ENCODE peak calls at places on chromosomes 12 and 14, in six cellular contexts. L is HepG2, T is stomach, O is prostate gland, Y is HCT116, P is suprapubic skin. G is an unnamed sample. For H3K4me1, the result is how much of the 10 kb centered on the place peaks cover.

GRCh38 chr12:88790231-88790630 is 210.0 kb upstream of the KITLG start:
- DNase-seq in T (no peak), O (no peak), Y (no peak), P (no peak), L (no peak), G (no peak)

GRCh38 chr14:26636571-26636970 is 38.7 kb upstream of the NOVA1 start:
- DNase-seq in L (no peak), T (no peak), P (no peak), Y (no peak), O (no peak), G (no peak)

GRCh38 chr14:72738181-72738611 is 155.7 kb downstream of the DPF3 start:
- DNase-seq in Y (no peak), P (no peak), L (no peak), T (peak), O (no peak), G (no peak)

GRCh38 chr12:56591961-56592360 is 38.2 kb downstream of the BAZ2A start:
- DNase-seq in L (no peak), P (no peak), T (no peak), O (no peak), Y (no peak), G (no peak)

GRCh38 chr12:47990351-47991105 is 13.7 kb downstream of the COL2A1 start:
- DNase-seq in P (peak), T (no peak), Y (no peak), O (no peak), L (no peak), G (peak)

GRCh38 chr12:65557425-65558167 is 266.7 kb upstream of the HMGA2 start:
- DNase-seq in T (no peak), Y (no peak), L (no peak), P (no peak), O (no peak), G (no peak)

GRCh38 chr12:25384954-25385216 is 134.2 kb upstream of the KRAS start:
- DNase-seq in P (no peak), O (no peak), Y (no peak), T (no peak), L (no peak), G (no peak)

GRCh38 chr14:58789106-58789505 is 151.3 kb downstream of the DACT1 start:
- DNase-seq in Y (no peak), P (no peak), O (no peak), L (no peak), T (no peak), G (no peak)

GRCh38 chr12:29234965-29235364 is 85.9 kb downstream of the FAR2 start:
- DNase-seq in O (no peak), P (no peak), T (no peak), Y (no peak), L (no peak), G (no peak)

GRCh38 chr12:117854339-117855012 is 114.3 kb downstream of the KSR2 start:
- DNase-seq in O (peak), L (peak), P (no peak), T (peak), Y (no peak), G (no peak)

GRCh38 chr14:40850191-40850590 is 756.5 kb upstream of the LRFN5 start:
- DNase-seq in O (no peak), L (no peak), T (no peak), P (no peak), Y (no peak), G (no peak)

GRCh38 chr12:61301817-61302216 is 958.4 kb upstream of the USP15 start:
- DNase-seq in L (no peak), O (no peak), P (no peak), T (no peak), Y (no peak), G (no peak)

GRCh38 chr14:91883770-91884169 is 16.4 kb upstream of the TC2N start:
- DNase-seq in Y (no peak), T (no peak), L (no peak), O (no peak), P (peak), G (no peak)

GRCh38 chr12:24562761-24563392 is 386.0 kb downstream of the BCAT1 start:
- DNase-seq in P (no peak), Y (no peak), L (no peak), O (peak), T (no peak), G (peak)

GRCh38 chr14:94043111-94043755 is 17.1 kb downstream of the OTUB2 start:
- DNase-seq in T (no peak), O (no peak), Y (no peak), L (no peak), P (no peak), G (peak)

GRCh38 chr12:15044461-15044860 is 71.6 kb downstream of the PDE6H start:
- DNase-seq in L (no peak), P (no peak), Y (no peak), O (no peak), T (no peak), G (no peak)

GRCh38 chr12:14961466-14962155 is at the start of gene ARHGDIB:
- DNase-seq in T (peak), Y (no peak), P (no peak), O (peak), L (no peak), G (peak)

GRCh38 chr14:97930191-97930590 is 1133.0 kb downstream of the VRK1 start:
- DNase-seq in O (no peak), P (no peak), Y (no peak), L (no peak), T (no peak), G (no peak)

GRCh38 chr14:32366995-32367394 is 37.9 kb downstream of the AKAP6 start:
- DNase-seq in T (no peak), Y (no peak), O (no peak), L (no peak), P (no peak), G (no peak)

GRCh38 chr12:38149395-38150073 is 167.0 kb upstream of the ALG10B start:
- DNase-seq in L (no peak), Y (peak), O (no peak), T (no peak), P (no peak), G (no peak)

GRCh38 chr12:79707830-79708229 is 17.1 kb upstream of the PAWR start:
- DNase-seq in Y (no peak), T (no peak), L (no peak), O (no peak), P (no peak), G (no peak)

GRCh38 chr14:96092936-96093335 is 53.8 kb downstream of the C14orf132 start:
- DNase-seq in O (no peak), T (no peak), Y (no peak), L (no peak), P (no peak), G (peak)

GRCh38 chr14:82388488-82388887 is 854.8 kb upstream of the SEL1L start:
- DNase-seq in O (no peak), T (no peak), P (no peak), Y (no peak), L (no peak), G (no peak)

GRCh38 chr14:82385043-82385442 is 851.4 kb upstream of the SEL1L start:
- DNase-seq in T (no peak), P (no peak), L (no peak), O (peak), Y (no peak), G (no peak)

GRCh38 chr14:82390586-82390985 is 856.9 kb upstream of the SEL1L start:
- DNase-seq in T (no peak), P (no peak), L (no peak), O (no peak), Y (no peak), G (no peak)

DNA sequence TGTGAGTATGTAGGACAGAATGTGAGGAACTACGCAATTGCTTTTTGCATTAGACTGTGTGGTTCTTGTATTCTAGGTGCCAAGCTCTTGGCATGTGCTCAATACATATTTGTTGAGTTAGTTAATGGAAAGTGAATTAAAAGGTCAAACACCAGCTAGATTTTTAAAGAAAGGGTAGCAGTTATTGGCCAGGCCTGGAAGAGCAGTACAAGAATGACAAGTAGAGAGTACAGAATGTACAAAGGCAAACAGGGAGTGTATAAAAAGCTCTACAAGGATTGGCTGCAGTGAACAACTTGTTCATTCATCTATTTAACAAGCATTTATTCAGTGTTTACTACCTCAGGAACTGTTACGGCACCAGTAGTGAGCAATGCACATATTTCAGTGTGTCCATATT is 854.0 kb upstream of the SEL1L start:
- DNase-seq in Y (no peak), T (peak), P (no peak), O (peak), L (no peak), G (no peak)
- TF ChIP-seq POLR2AphosphoS5 in Y (no peak), T (peak), P (no peak), O (peak), L (no peak), G (no peak)

GRCh38 chr12:43310596-43310995 is 241.4 kb downstream of the ADAMTS20 start:
- DNase-seq in O (no peak), Y (no peak), T (no peak), P (no peak), L (no peak), G (no peak)
- H3K4me1 ChIP-seq in O (under half), Y (under half), T (under half), P (under half), L (under half), G (under half)

GRCh38 chr12:45388545-45388944 is 172.7 kb downstream of the ANO6 start:
- DNase-seq in Y (peak), O (peak), L (peak), T (no peak), P (no peak), G (no peak)
- H3K27ac ChIP-seq in Y (no peak), O (no peak), L (no peak), T (no peak), P (no peak), G (no peak)

DNA sequence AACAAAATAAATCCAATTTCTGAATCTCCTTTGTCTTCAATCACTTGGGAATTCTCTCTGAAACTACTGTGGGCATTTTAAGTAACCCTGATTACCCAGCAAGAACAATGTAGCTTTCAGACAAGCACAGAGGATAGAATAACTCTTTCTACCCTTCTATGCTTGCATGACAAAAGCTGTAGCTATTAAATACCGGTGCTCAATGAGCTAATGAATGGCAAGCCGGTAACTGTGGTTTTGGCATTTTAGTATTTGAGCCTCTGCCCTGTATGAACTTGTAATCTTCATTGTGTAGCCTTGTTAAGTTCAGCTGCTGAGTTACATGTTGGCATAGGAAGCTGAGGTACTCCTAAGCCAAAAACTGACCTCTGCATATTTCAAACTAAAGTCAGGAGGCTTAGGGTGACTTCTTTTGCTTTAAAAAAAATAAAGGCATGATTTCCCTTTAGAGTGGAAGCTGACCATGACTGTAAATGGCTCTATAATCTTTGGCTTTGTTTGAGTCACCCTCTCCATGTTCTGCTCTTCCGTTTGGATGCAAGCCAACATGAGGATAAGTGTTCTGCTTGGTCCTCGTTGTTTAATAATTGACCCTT is 171.0 kb upstream of the HIF1A start:
- DNase-seq in O (no peak), L (peak), T (no peak), P (no peak), Y (peak), G (no peak)
- TF ChIP-seq POLR2AphosphoS5 in O (peak), L (no peak), T (peak), P (no peak), Y (peak), G (peak)

DNA sequence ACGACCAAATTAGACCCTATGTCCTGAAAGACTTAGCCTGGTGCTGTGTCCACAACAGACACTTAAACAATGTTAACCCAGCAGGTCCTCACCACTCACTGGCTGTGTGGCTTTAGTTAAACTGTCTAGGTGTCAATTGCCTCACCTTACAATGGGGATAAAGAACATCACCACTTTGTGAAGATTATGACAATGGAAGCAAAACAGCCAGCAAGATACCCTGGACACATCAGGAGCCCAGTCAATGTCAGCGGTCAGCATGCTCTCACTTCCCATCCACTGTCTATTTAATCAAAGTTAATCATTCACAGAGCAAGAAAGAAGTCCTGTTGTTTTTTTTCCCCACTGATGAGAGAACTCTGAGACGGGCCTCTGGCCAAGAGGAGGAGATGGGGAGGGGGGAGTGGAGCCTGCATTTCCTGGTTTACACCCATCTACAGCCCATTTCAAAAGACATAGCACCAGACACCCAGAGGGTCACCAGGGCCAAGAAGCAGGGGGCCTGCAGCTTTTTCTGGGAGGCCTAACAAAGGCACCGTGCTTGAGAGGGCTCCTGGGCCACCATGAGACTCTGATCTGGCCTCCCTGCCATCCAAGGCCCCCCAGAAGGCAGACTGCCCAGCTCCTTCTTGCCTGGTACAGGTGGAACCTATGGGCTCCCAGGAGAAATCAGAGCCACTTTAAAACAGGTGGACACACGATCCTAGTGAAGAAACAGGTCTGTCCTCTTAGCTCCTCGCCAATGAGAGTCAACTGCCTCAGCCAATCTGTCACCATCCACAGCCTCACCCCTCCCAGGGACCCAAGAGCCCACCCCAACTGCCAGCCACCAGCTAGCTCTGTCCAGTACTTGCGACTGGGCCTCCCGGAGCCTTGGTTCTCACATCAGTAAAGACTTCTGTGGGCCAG is 40.3 kb downstream of the ACTN1 start:
- DNase-seq in L (peak), Y (no peak), T (peak), O (peak), P (no peak), G (no peak)
- H3K4me1 ChIP-seq in L (half or more), Y (under half), T (half or more), O (under half), P (half or more), G (under half)

DNA sequence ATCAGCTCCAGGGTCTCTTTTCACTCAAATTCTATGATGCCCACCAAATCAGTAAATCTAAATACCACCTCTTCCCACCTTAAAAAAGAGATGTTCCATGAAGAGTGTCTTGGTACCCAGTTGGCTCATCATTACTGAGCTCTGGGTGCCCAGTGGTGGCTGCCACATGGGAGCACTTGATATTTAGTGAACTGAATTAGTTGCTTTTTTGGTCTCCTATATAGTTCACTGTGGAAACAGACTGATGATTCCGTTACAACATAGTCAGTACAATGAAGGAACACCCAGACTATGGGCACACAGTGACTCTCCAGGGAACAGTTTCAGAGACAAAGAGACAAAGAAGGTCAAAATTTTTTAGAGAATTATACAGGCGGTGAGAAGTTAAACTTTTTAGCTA is 14.7 kb upstream of the YY1 start:
- DNase-seq in P (no peak), Y (no peak), O (no peak), L (no peak), T (no peak), G (peak)
- H3K27ac ChIP-seq in P (no peak), Y (no peak), O (no peak), L (peak), T (no peak), G (peak)

DNA sequence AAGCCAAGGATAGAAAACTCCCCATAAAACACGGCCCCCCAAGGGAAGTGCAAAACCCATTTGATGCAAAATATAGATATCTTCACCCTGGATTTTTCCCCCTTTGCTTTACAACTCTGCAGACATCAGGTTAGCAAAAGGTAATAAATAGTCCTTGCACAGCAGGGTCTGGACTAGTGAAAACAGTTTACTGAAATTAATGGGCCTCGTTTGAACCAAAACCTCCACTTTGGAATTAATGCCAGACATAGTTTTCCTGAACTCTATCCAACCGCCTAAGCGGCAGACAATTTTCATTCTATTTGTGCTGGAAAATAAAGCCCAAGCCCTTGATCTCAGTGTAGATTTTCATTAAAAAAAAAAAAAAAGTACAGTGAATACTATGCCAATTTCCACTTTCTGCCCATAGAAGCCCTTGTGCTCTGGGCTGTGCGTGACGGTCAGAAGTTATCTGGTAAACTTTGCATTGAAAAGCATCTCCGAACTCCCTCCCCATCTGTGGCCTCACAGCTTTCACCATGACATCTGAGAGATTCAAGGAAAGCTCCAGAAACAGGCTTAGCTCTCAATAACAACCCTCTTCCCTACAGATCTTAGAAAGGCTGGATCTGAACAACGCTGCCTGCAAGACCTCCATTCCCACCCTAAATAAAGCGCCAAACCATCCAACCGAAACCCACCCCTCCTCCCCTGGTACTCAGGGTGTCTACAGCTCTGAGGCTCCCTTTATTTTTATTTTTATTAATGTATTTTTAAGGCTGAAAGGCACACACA is 11.0 kb upstream of the IRF2BPL start:
- DNase-seq in P (no peak), O (no peak), Y (no peak), L (no peak), T (no peak), G (no peak)
- TF ChIP-seq POLR2AphosphoS5 in P (no peak), O (no peak), Y (no peak), L (no peak), T (no peak), G (no peak)

DNA sequence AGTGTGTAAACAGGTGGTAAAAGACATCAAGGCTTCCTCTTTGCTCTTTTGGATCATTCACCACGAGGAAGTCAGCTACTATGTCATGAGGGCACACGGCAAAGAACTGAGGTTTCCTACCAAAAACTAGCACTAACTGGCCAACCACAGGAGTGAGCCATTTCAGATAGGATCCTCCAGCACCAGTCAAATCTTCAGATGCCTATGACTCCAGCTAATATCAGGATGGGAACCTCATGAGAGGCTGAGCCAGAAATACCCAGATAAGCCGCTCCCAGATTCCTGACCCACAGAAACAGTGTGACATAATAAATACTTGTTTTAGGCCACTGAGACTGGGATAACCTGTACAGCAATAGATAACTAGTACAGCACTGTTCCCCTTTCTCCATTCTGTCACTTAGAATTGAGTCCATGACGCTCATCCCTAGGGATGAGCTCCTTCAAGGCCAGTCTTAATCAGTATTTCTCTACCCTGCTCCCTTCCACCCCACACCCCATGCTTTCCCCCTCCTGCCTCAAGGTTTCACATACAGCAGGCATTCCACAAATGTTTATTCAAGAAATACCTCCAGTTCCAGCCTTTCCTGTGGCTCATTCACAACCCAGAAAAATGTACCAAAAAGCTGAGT is 68.4 kb downstream of the PPM1H start:
- DNase-seq in O (no peak), P (no peak), Y (no peak), L (peak), T (no peak), G (no peak)
- H3K4me1 ChIP-seq in O (under half), P (under half), Y (under half), L (half or more), T (under half), G (under half)

DNA sequence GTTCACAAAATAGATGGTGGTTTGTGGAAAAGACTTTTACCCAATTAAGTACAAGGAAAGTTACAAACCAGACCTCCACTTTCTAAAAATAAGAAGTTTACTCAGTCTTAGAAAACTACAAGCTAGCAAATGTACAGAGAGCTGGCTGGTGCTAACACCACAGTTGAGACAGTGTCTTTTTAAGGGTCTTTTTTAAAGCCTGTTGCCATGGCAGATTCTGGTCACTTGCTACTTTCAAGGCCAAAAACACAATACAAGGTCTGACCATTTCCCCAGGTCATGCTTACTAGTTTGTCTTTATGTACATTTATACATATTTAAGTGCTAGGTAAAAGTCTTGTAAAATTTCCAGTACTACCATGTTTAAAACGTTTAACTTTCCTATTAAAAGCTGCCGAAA is 2.4 kb downstream of the BTG1 start:
- DNase-seq in T (no peak), P (no peak), L (no peak), Y (no peak), O (no peak), G (no peak)
- H3K27ac ChIP-seq in T (peak), P (peak), L (no peak), Y (no peak), O (peak), G (peak)

G was measured in spleen.